ENCODE peak calls at places on chromosomes 7 and 10, in eight cellular contexts. One of them, this sample, is unnamed.

GRCh38 chr10:109866995-109867635 is 56.2 kb downstream of the XPNPEP1 start:
- DNase-seq in memory B cell: no peak
- DNase-seq in esophagus squamous epithelium: no peak
- DNase-seq in DMS153: no peak
- DNase-seq in kidney glomerular epithelial cell: peak
- DNase-seq in T1000: no peak
- DNase-seq in neural progenitor cell: no peak
- DNase-seq in frontal cortex: no peak
- DNase-seq in this sample: no peak

GRCh38 chr10:14712991-14713422 is 61.7 kb downstream of the FAM107B start:
- DNase-seq in neural progenitor cell: no peak
- DNase-seq in memory B cell: no peak
- DNase-seq in esophagus squamous epithelium: no peak
- DNase-seq in kidney glomerular epithelial cell: no peak
- DNase-seq in DMS153: no peak
- DNase-seq in T1000: no peak
- DNase-seq in frontal cortex: no peak
- DNase-seq in this sample: peak

GRCh38 chr10:64773357-64773756 is 1252.2 kb downstream of the REEP3 start:
- DNase-seq in esophagus squamous epithelium: no peak
- DNase-seq in kidney glomerular epithelial cell: no peak
- DNase-seq in neural progenitor cell: no peak
- DNase-seq in frontal cortex: no peak
- DNase-seq in T1000: no peak
- DNase-seq in memory B cell: no peak
- DNase-seq in DMS153: no peak
- DNase-seq in this sample: no peak

GRCh38 chr7:75906991-75907667 is 7.8 kb upstream of the POR start:
- DNase-seq in kidney glomerular epithelial cell: no peak
- DNase-seq in DMS153: no peak
- DNase-seq in esophagus squamous epithelium: no peak
- DNase-seq in memory B cell: no peak
- DNase-seq in T1000: no peak
- DNase-seq in neural progenitor cell: no peak
- DNase-seq in frontal cortex: no peak
- DNase-seq in this sample: no peak

GRCh38 chr7:24966802-24967201 is 13.2 kb downstream of the OSBPL3 start:
- DNase-seq in T1000: no peak
- DNase-seq in esophagus squamous epithelium: no peak
- DNase-seq in DMS153: no peak
- DNase-seq in kidney glomerular epithelial cell: no peak
- DNase-seq in frontal cortex: no peak
- DNase-seq in neural progenitor cell: no peak
- DNase-seq in memory B cell: no peak
- DNase-seq in this sample: no peak

GRCh38 chr10:123573236-123574147 is 92.7 kb upstream of the GPR26 start:
- DNase-seq in T1000: no peak
- DNase-seq in esophagus squamous epithelium: no peak
- DNase-seq in kidney glomerular epithelial cell: peak
- DNase-seq in DMS153: peak
- DNase-seq in frontal cortex: no peak
- DNase-seq in neural progenitor cell: peak
- DNase-seq in memory B cell: peak
- DNase-seq in this sample: peak

GRCh38 chr7:80724249-80724871 is 85.9 kb downstream of the CD36 start:
- DNase-seq in memory B cell: no peak
- DNase-seq in T1000: no peak
- DNase-seq in kidney glomerular epithelial cell: no peak
- DNase-seq in DMS153: no peak
- DNase-seq in neural progenitor cell: peak
- DNase-seq in frontal cortex: no peak
- DNase-seq in esophagus squamous epithelium: no peak
- DNase-seq in this sample: peak

GRCh38 chr10:69914373-69915268 is 112.9 kb downstream of the COL13A1 start:
- DNase-seq in memory B cell: no peak
- DNase-seq in T1000: peak
- DNase-seq in neural progenitor cell: peak
- DNase-seq in frontal cortex: peak
- DNase-seq in DMS153: peak
- DNase-seq in kidney glomerular epithelial cell: peak
- DNase-seq in esophagus squamous epithelium: no peak
- DNase-seq in this sample: peak

GRCh38 chr10:6052247-6053221 is 9.6 kb downstream of the IL2RA start:
- DNase-seq in esophagus squamous epithelium: no peak
- DNase-seq in DMS153: no peak
- DNase-seq in T1000: no peak
- DNase-seq in frontal cortex: no peak
- DNase-seq in neural progenitor cell: no peak
- DNase-seq in kidney glomerular epithelial cell: no peak
- DNase-seq in memory B cell: peak
- DNase-seq in this sample: no peak

GRCh38 chr7:88357295-88357694 is 50.6 kb upstream of the STEAP4 start:
- DNase-seq in DMS153: no peak
- DNase-seq in neural progenitor cell: no peak
- DNase-seq in esophagus squamous epithelium: no peak
- DNase-seq in memory B cell: no peak
- DNase-seq in T1000: no peak
- DNase-seq in frontal cortex: no peak
- DNase-seq in kidney glomerular epithelial cell: peak
- DNase-seq in this sample: peak

GRCh38 chr7:158010956-158011698 is 576.5 kb downstream of the PTPRN2 start:
- DNase-seq in memory B cell: no peak
- DNase-seq in T1000: no peak
- DNase-seq in frontal cortex: no peak
- DNase-seq in neural progenitor cell: no peak
- DNase-seq in esophagus squamous epithelium: no peak
- DNase-seq in kidney glomerular epithelial cell: no peak
- DNase-seq in DMS153: no peak
- DNase-seq in this sample: no peak

GRCh38 chr10:69089638-69090599 is 2.0 kb downstream of the SRGN start:
- DNase-seq in neural progenitor cell: no peak
- DNase-seq in memory B cell: peak
- DNase-seq in esophagus squamous epithelium: no peak
- DNase-seq in kidney glomerular epithelial cell: no peak
- DNase-seq in frontal cortex: no peak
- DNase-seq in T1000: no peak
- DNase-seq in DMS153: no peak
- DNase-seq in this sample: no peak

GRCh38 chr10:116809528-116810500 is 39.5 kb upstream of the ENO4 start:
- DNase-seq in kidney glomerular epithelial cell: no peak
- DNase-seq in esophagus squamous epithelium: no peak
- DNase-seq in DMS153: peak
- DNase-seq in frontal cortex: no peak
- DNase-seq in memory B cell: no peak
- DNase-seq in T1000: no peak
- DNase-seq in neural progenitor cell: peak
- DNase-seq in this sample: no peak

GRCh38 chr7:98826811-98827231 is 43.0 kb downstream of the TMEM130 start:
- DNase-seq in kidney glomerular epithelial cell: no peak
- DNase-seq in neural progenitor cell: no peak
- DNase-seq in frontal cortex: no peak
- DNase-seq in DMS153: peak
- DNase-seq in memory B cell: no peak
- DNase-seq in esophagus squamous epithelium: no peak
- DNase-seq in T1000: no peak
- DNase-seq in this sample: peak

GRCh38 chr7:10707519-10707918 is 266.2 kb upstream of the PHF14 start:
- DNase-seq in frontal cortex: no peak
- DNase-seq in memory B cell: no peak
- DNase-seq in kidney glomerular epithelial cell: no peak
- DNase-seq in T1000: no peak
- DNase-seq in DMS153: peak
- DNase-seq in neural progenitor cell: no peak
- DNase-seq in esophagus squamous epithelium: no peak
- DNase-seq in this sample: no peak

GRCh38 chr10:90834326-90834725 is 23.5 kb downstream of the HTR7 start:
- DNase-seq in kidney glomerular epithelial cell: no peak
- DNase-seq in esophagus squamous epithelium: no peak
- DNase-seq in frontal cortex: no peak
- DNase-seq in memory B cell: no peak
- DNase-seq in DMS153: no peak
- DNase-seq in T1000: no peak
- DNase-seq in neural progenitor cell: no peak
- DNase-seq in this sample: peak